ENCODE peak calls at places on chromosomes 5 and 9, in eight cellular contexts. F is T-helper 2 cell; I is NCI-H2029; L is HEK293T; V is stimulated activated CD8-positive, alpha-beta memory T cell treated with anti-CD3 and anti-CD28 coated beads, Interleukin-4, amount 100 ng/mL, for 1 hour; X is NCI-H187; E is fibroblast of the conjunctiva; T is aorta. U is an unnamed sample.
A peak's percentile ranks its signal among the peaks of the same experiment; 100 is the strongest.

GRCh38 chr5:9454012-9454481 is 91.8 kb downstream of the SEMA5A start:
- DNase-seq in V (no peak), X (no peak), I (no peak), F (no peak), T (no peak), E (no peak), L (no peak), U (no peak)

GRCh38 chr9:100700689-100701318 is 122.9 kb downstream of the CAVIN4 start:
- DNase-seq in T (no peak), L (no peak), V (no peak), X (no peak), F (peak; percentile 17), E (no peak), I (peak; percentile 21), U (peak; percentile 55)

GRCh38 chr5:169941542-169941941 is 38.8 kb downstream of the INSYN2B start:
- DNase-seq in X (no peak), E (no peak), L (no peak), V (no peak), I (no peak), F (no peak), T (no peak), U (no peak)

GRCh38 chr5:55226027-55226933 is 835 bp downstream of the MCIDAS start:
- DNase-seq in L (peak; percentile 89), I (peak; percentile 61), V (no peak), T (no peak), E (peak; percentile 21), F (peak; percentile 69), X (peak; percentile 61), U (peak; percentile 92)

GRCh38 chr5:123444016-123444415 is 20.8 kb upstream of the CEP120 start:
- DNase-seq in F (no peak), E (no peak), L (no peak), X (no peak), I (no peak), T (no peak), V (no peak), U (no peak)

GRCh38 chr9:137371966-137372651 is 50.9 kb downstream of the EXD3 start:
- DNase-seq in T (no peak), E (no peak), L (no peak), V (no peak), F (no peak), I (no peak), X (no peak), U (no peak)

GRCh38 chr5:6328173-6328572 is 50.2 kb downstream of the MED10 start:
- DNase-seq in F (peak; percentile 32), I (no peak), L (peak; percentile 37), T (no peak), E (no peak), X (no peak), V (no peak), U (no peak)

GRCh38 chr9:113537227-113537810 is 73.8 kb downstream of the RGS3 start:
- DNase-seq in I (no peak), V (no peak), T (no peak), E (no peak), L (no peak), X (no peak), F (no peak), U (no peak)

GRCh38 chr9:96420468-96421219 is 2.5 kb upstream of the ZNF367 start:
- DNase-seq in E (peak; percentile 97), X (no peak), T (no peak), F (peak; percentile 70), I (no peak), L (no peak), V (no peak), U (no peak)

GRCh38 chr9:96493757-96494156 is 43.8 kb downstream of the HABP4 start:
- DNase-seq in E (no peak), I (no peak), V (no peak), F (no peak), X (no peak), L (no peak), T (no peak), U (no peak)

GRCh38 chr5:138934971-138935370 is 59.8 kb upstream of the LRRTM2 start:
- DNase-seq in X (no peak), V (no peak), L (no peak), T (no peak), I (no peak), E (no peak), F (no peak), U (no peak)

GRCh38 chr9:5025416-5025815 is 40.3 kb downstream of the JAK2 start:
- DNase-seq in T (peak; percentile 77), F (no peak), X (no peak), L (no peak), I (no peak), V (no peak), E (no peak), U (no peak)

GRCh38 chr9:113345165-113345564 is 4.2 kb upstream of the BSPRY start:
- DNase-seq in V (no peak), T (no peak), X (no peak), I (no peak), E (no peak), L (no peak), F (no peak), U (no peak)

GRCh38 chr9:73154760-73155159 is 3.1 kb downstream of the ANXA1 start:
- DNase-seq in F (peak; percentile 80), T (no peak), E (no peak), L (no peak), I (no peak), V (no peak), X (no peak), U (no peak)

GRCh38 chr5:7916171-7916804 is 47.3 kb downstream of the MTRR start:
- DNase-seq in E (no peak), T (no peak), X (no peak), I (peak; percentile 32), V (no peak), F (no peak), L (no peak), U (no peak)

GRCh38 chr9:21964925-21965385 is 29.2 kb downstream of the CDKN2A start:
- DNase-seq in X (no peak), I (peak; percentile 24), V (no peak), L (no peak), F (peak; percentile 84), E (peak; percentile 35), T (peak; percentile 51), U (no peak)

GRCh38 chr9:96232539-96233241 is 69.3 kb downstream of the HSD17B3 start:
- DNase-seq in X (no peak), L (peak; percentile 67), E (peak; percentile 64), I (peak; percentile 28), T (no peak), V (no peak), F (peak; percentile 49), U (peak; percentile 71)

GRCh38 chr5:67085616-67086015 is 111.0 kb downstream of the CD180 start:
- DNase-seq in V (no peak), E (no peak), L (no peak), I (peak; percentile 86), T (no peak), F (no peak), X (peak; percentile 41), U (no peak)

GRCh38 chr5:155594270-155594669 is 580.7 kb downstream of the KIF4B start:
- DNase-seq in V (no peak), T (no peak), I (no peak), L (no peak), X (no peak), F (no peak), E (no peak), U (no peak)

GRCh38 chr9:76687861-76688374 is 76.3 kb upstream of the PCA3 start:
- DNase-seq in T (peak; percentile 69), X (no peak), E (peak; percentile 83), I (peak; percentile 53), L (no peak), F (no peak), V (no peak), U (no peak)

GRCh38 chr5:77292026-77292757 is 81.7 kb downstream of the PDE8B start:
- DNase-seq in E (no peak), T (no peak), I (no peak), V (no peak), F (no peak), L (no peak), X (no peak), U (no peak)

GRCh38 chr9:38226491-38226951 is 157.5 kb upstream of the SHB start:
- DNase-seq in I (peak; percentile 67), X (peak; percentile 84), L (peak; percentile 25), V (no peak), E (no peak), T (no peak), F (no peak), U (no peak)

GRCh38 chr5:25489834-25490538 is 845.2 kb upstream of the CDH10 start:
- DNase-seq in L (no peak), T (no peak), I (no peak), X (no peak), E (no peak), F (no peak), V (no peak), U (no peak)

GRCh38 chr5:177527595-177527994 is 10.8 kb upstream of the DDX41 start:
- DNase-seq in F (no peak), L (no peak), E (no peak), T (no peak), X (no peak), V (no peak), I (no peak), U (no peak)

GRCh38 chr9:88378317-88378716 is 9.9 kb upstream of the SPIN1 start:
- DNase-seq in X (no peak), L (no peak), V (no peak), T (no peak), F (no peak), I (no peak), E (no peak), U (no peak)

GRCh38 chr5:142719836-142720330 is 34.0 kb upstream of the FGF1 start:
- DNase-seq in I (no peak), L (no peak), T (no peak), F (no peak), X (no peak), E (no peak), V (no peak), U (no peak)

GRCh38 chr5:42612997-42613396 is 143.6 kb upstream of the CCDC152 start:
- DNase-seq in V (no peak), X (no peak), E (peak; percentile 14), T (no peak), I (no peak), F (no peak), L (no peak), U (no peak)

GRCh38 chr9:76718166-76718565 is 46.1 kb upstream of the PCA3 start:
- DNase-seq in F (no peak), V (no peak), X (no peak), L (no peak), T (no peak), I (no peak), E (no peak), U (no peak)